ENCODE peak calls at places on chromosomes 4 and X, in nine cellular contexts. One of them, this sample, is unnamed.

GRCh38 chr4:128427832-128428366 is 140.3 kb upstream of the PGRMC2 start:
- DNase-seq in NCI-H1092 treated with DMSO at 0.1 percent for 48 hours: peak
- DNase-seq in activated CD8-positive, alpha-beta T cell treated with anti-CD3 and anti-CD28 coated beads, Interleukin-2, amount 10 ng/mL, durations not matched to agents 7 days and 5 days: no peak
- DNase-seq in activated T-helper 1 cell treated with anti-CD3 and anti-CD28 coated beads, Interleukin-12 subunit alpha, Interleukin-12 subunit beta, Interleukin-2, Interleukin-4 antibody, amounts not matched to agents 30 ng/mL and 10 ng/mL and 1 ng/mL, durations not matched to agents 14 hours and 24 hours and 36 hours: no peak
- DNase-seq in immature natural killer cell: no peak
- DNase-seq in CD4-positive, CD25-positive, alpha-beta regulatory T cell: no peak
- DNase-seq in sciatic nerve: no peak
- DNase-seq in HT1080: peak
- DNase-seq in body of pancreas: peak
- DNase-seq in this sample: peak

GRCh38 chr4:111400736-111401135 is 744.5 kb upstream of the FAM241A start:
- DNase-seq in NCI-H1092 treated with DMSO at 0.1 percent for 48 hours: peak
- DNase-seq in activated CD8-positive, alpha-beta T cell treated with anti-CD3 and anti-CD28 coated beads, Interleukin-2, amount 10 ng/mL, durations not matched to agents 7 days and 5 days: no peak
- DNase-seq in activated T-helper 1 cell treated with anti-CD3 and anti-CD28 coated beads, Interleukin-12 subunit alpha, Interleukin-12 subunit beta, Interleukin-2, Interleukin-4 antibody, amounts not matched to agents 30 ng/mL and 10 ng/mL and 1 ng/mL, durations not matched to agents 14 hours and 24 hours and 36 hours: no peak
- DNase-seq in immature natural killer cell: no peak
- DNase-seq in CD4-positive, CD25-positive, alpha-beta regulatory T cell: no peak
- DNase-seq in sciatic nerve: no peak
- DNase-seq in HT1080: peak
- DNase-seq in body of pancreas: no peak
- DNase-seq in this sample: peak

GRCh38 chr4:53055274-53055673 is 193.2 kb downstream of the RASL11B start:
- DNase-seq in NCI-H1092 treated with DMSO at 0.1 percent for 48 hours: peak
- DNase-seq in activated CD8-positive, alpha-beta T cell treated with anti-CD3 and anti-CD28 coated beads, Interleukin-2, amount 10 ng/mL, durations not matched to agents 7 days and 5 days: no peak
- DNase-seq in activated T-helper 1 cell treated with anti-CD3 and anti-CD28 coated beads, Interleukin-12 subunit alpha, Interleukin-12 subunit beta, Interleukin-2, Interleukin-4 antibody, amounts not matched to agents 30 ng/mL and 10 ng/mL and 1 ng/mL, durations not matched to agents 14 hours and 24 hours and 36 hours: no peak
- DNase-seq in immature natural killer cell: no peak
- DNase-seq in CD4-positive, CD25-positive, alpha-beta regulatory T cell: no peak
- DNase-seq in sciatic nerve: no peak
- DNase-seq in HT1080: peak
- DNase-seq in body of pancreas: no peak
- DNase-seq in this sample: peak

GRCh38 chr4:48109413-48110263 is 24.4 kb downstream of the TXK start:
- DNase-seq in NCI-H1092 treated with DMSO at 0.1 percent for 48 hours: peak
- DNase-seq in activated CD8-positive, alpha-beta T cell treated with anti-CD3 and anti-CD28 coated beads, Interleukin-2, amount 10 ng/mL, durations not matched to agents 7 days and 5 days: peak
- DNase-seq in activated T-helper 1 cell treated with anti-CD3 and anti-CD28 coated beads, Interleukin-12 subunit alpha, Interleukin-12 subunit beta, Interleukin-2, Interleukin-4 antibody, amounts not matched to agents 30 ng/mL and 10 ng/mL and 1 ng/mL, durations not matched to agents 14 hours and 24 hours and 36 hours: no peak
- DNase-seq in immature natural killer cell: peak
- DNase-seq in CD4-positive, CD25-positive, alpha-beta regulatory T cell: no peak
- DNase-seq in sciatic nerve: no peak
- DNase-seq in HT1080: peak
- DNase-seq in body of pancreas: no peak
- DNase-seq in this sample: peak

GRCh38 chrX:13750204-13750603 is 15.7 kb downstream of the OFD1 start:
- DNase-seq in NCI-H1092 treated with DMSO at 0.1 percent for 48 hours: peak
- DNase-seq in activated CD8-positive, alpha-beta T cell treated with anti-CD3 and anti-CD28 coated beads, Interleukin-2, amount 10 ng/mL, durations not matched to agents 7 days and 5 days: peak
- DNase-seq in activated T-helper 1 cell treated with anti-CD3 and anti-CD28 coated beads, Interleukin-12 subunit alpha, Interleukin-12 subunit beta, Interleukin-2, Interleukin-4 antibody, amounts not matched to agents 30 ng/mL and 10 ng/mL and 1 ng/mL, durations not matched to agents 14 hours and 24 hours and 36 hours: no peak
- DNase-seq in immature natural killer cell: peak
- DNase-seq in CD4-positive, CD25-positive, alpha-beta regulatory T cell: no peak
- DNase-seq in sciatic nerve: no peak
- DNase-seq in HT1080: peak
- DNase-seq in body of pancreas: no peak
- DNase-seq in this sample: peak

GRCh38 chr4:25144870-25145481 is 15.3 kb downstream of the SEPSECS start:
- DNase-seq in NCI-H1092 treated with DMSO at 0.1 percent for 48 hours: peak
- DNase-seq in activated CD8-positive, alpha-beta T cell treated with anti-CD3 and anti-CD28 coated beads, Interleukin-2, amount 10 ng/mL, durations not matched to agents 7 days and 5 days: no peak
- DNase-seq in activated T-helper 1 cell treated with anti-CD3 and anti-CD28 coated beads, Interleukin-12 subunit alpha, Interleukin-12 subunit beta, Interleukin-2, Interleukin-4 antibody, amounts not matched to agents 30 ng/mL and 10 ng/mL and 1 ng/mL, durations not matched to agents 14 hours and 24 hours and 36 hours: no peak
- DNase-seq in immature natural killer cell: no peak
- DNase-seq in CD4-positive, CD25-positive, alpha-beta regulatory T cell: no peak
- DNase-seq in sciatic nerve: no peak
- DNase-seq in HT1080: peak
- DNase-seq in body of pancreas: no peak
- DNase-seq in this sample: peak

GRCh38 chr4:11869471-11869870 is 440.8 kb upstream of the HS3ST1 start:
- DNase-seq in NCI-H1092 treated with DMSO at 0.1 percent for 48 hours: no peak
- DNase-seq in activated CD8-positive, alpha-beta T cell treated with anti-CD3 and anti-CD28 coated beads, Interleukin-2, amount 10 ng/mL, durations not matched to agents 7 days and 5 days: no peak
- DNase-seq in activated T-helper 1 cell treated with anti-CD3 and anti-CD28 coated beads, Interleukin-12 subunit alpha, Interleukin-12 subunit beta, Interleukin-2, Interleukin-4 antibody, amounts not matched to agents 30 ng/mL and 10 ng/mL and 1 ng/mL, durations not matched to agents 14 hours and 24 hours and 36 hours: no peak
- DNase-seq in immature natural killer cell: no peak
- DNase-seq in CD4-positive, CD25-positive, alpha-beta regulatory T cell: no peak
- DNase-seq in sciatic nerve: no peak
- DNase-seq in HT1080: no peak
- DNase-seq in body of pancreas: no peak
- DNase-seq in this sample: no peak

GRCh38 chrX:64206556-64207162 is 1.2 kb upstream of the AMER1 start:
- DNase-seq in NCI-H1092 treated with DMSO at 0.1 percent for 48 hours: no peak
- DNase-seq in activated CD8-positive, alpha-beta T cell treated with anti-CD3 and anti-CD28 coated beads, Interleukin-2, amount 10 ng/mL, durations not matched to agents 7 days and 5 days: no peak
- DNase-seq in activated T-helper 1 cell treated with anti-CD3 and anti-CD28 coated beads, Interleukin-12 subunit alpha, Interleukin-12 subunit beta, Interleukin-2, Interleukin-4 antibody, amounts not matched to agents 30 ng/mL and 10 ng/mL and 1 ng/mL, durations not matched to agents 14 hours and 24 hours and 36 hours: no peak
- DNase-seq in immature natural killer cell: no peak
- DNase-seq in CD4-positive, CD25-positive, alpha-beta regulatory T cell: no peak
- DNase-seq in sciatic nerve: peak
- DNase-seq in HT1080: no peak
- DNase-seq in body of pancreas: peak
- DNase-seq in this sample: peak

GRCh38 chr4:74897390-74897789 is 35.5 kb upstream of the PARM1 start:
- DNase-seq in NCI-H1092 treated with DMSO at 0.1 percent for 48 hours: no peak
- DNase-seq in activated CD8-positive, alpha-beta T cell treated with anti-CD3 and anti-CD28 coated beads, Interleukin-2, amount 10 ng/mL, durations not matched to agents 7 days and 5 days: no peak
- DNase-seq in activated T-helper 1 cell treated with anti-CD3 and anti-CD28 coated beads, Interleukin-12 subunit alpha, Interleukin-12 subunit beta, Interleukin-2, Interleukin-4 antibody, amounts not matched to agents 30 ng/mL and 10 ng/mL and 1 ng/mL, durations not matched to agents 14 hours and 24 hours and 36 hours: no peak
- DNase-seq in immature natural killer cell: no peak
- DNase-seq in CD4-positive, CD25-positive, alpha-beta regulatory T cell: no peak
- DNase-seq in sciatic nerve: no peak
- DNase-seq in HT1080: peak
- DNase-seq in body of pancreas: no peak
- DNase-seq in this sample: no peak

This sample was measured in RPMI7951.